ENCODE peak calls at places on chromosomes 2 and 18, in eight cellular contexts. N, L, O, V, H, Z, K and R are unnamed samples.

GRCh38 chr2:70088508-70089219 is 1.4 kb downstream of the PCBP1 start:
- DNase-seq in N (peak; percentile 45), L (peak; percentile 44), O (no peak), V (no peak), H (no peak), Z (no peak), K (peak; percentile 6), R (no peak)

GRCh38 chr2:118309201-118310015 is 221.1 kb downstream of the INSIG2 start:
- DNase-seq in N (no peak), L (no peak), O (no peak), V (no peak), H (no peak), Z (no peak), K (no peak), R (peak; percentile 14)

GRCh38 chr2:8566788-8567468 is 114.9 kb upstream of the ID2 start:
- DNase-seq in N (no peak), L (no peak), O (no peak), V (no peak), H (no peak), Z (no peak), K (no peak), R (no peak)

GRCh38 chr2:7418343-7418742 is 501.1 kb downstream of the RNF144A start:
- DNase-seq in N (no peak), L (no peak), O (no peak), V (no peak), H (no peak), Z (no peak), K (no peak), R (peak; percentile 21)

GRCh38 chr18:14768241-14768640 is 20.3 kb downstream of the ANKRD30B start:
- DNase-seq in N (no peak), L (no peak), O (no peak), V (no peak), H (no peak), Z (no peak), K (no peak), R (no peak)

GRCh38 chr18:25177631-25178030 is 174.3 kb downstream of the ZNF521 start:
- DNase-seq in N (no peak), L (no peak), O (no peak), V (no peak), H (no peak), Z (no peak), K (no peak), R (no peak)

GRCh38 chr18:621181-621580 is 24.4 kb downstream of the CLUL1 start:
- DNase-seq in N (peak; percentile 48), L (no peak), O (no peak), V (no peak), H (no peak), Z (no peak), K (peak; percentile 62), R (peak; percentile 9)

GRCh38 chr2:200042944-200043343 is 87.6 kb downstream of the MAIP1 start:
- DNase-seq in N (peak; percentile 78), L (no peak), O (no peak), V (no peak), H (no peak), Z (peak; percentile 53), K (peak; percentile 89), R (no peak)

GRCh38 chr2:181309576-181309975 is 147.6 kb upstream of the ITGA4 start:
- DNase-seq in N (no peak), L (no peak), O (no peak), V (peak; percentile 30), H (no peak), Z (no peak), K (no peak), R (no peak)

GRCh38 chr2:23549051-23549450 is 164.1 kb downstream of the KLHL29 start:
- DNase-seq in N (peak; percentile 27), L (no peak), O (no peak), V (no peak), H (no peak), Z (no peak), K (no peak), R (no peak)

GRCh38 chr2:8626572-8626971 is 55.3 kb upstream of the ID2 start:
- DNase-seq in N (no peak), L (no peak), O (no peak), V (no peak), H (no peak), Z (no peak), K (no peak), R (no peak)

GRCh38 chr2:96527052-96527964 is 9.2 kb upstream of the ARID5A start:
- DNase-seq in N (peak; percentile 33), L (peak; percentile 56), O (peak; percentile 68), V (peak; percentile 84), H (no peak), Z (no peak), K (peak; percentile 18), R (peak; percentile 76)

GRCh38 chr2:1601471-1602358 is 142.6 kb downstream of the PXDN start:
- DNase-seq in N (no peak), L (no peak), O (no peak), V (no peak), H (no peak), Z (no peak), K (no peak), R (no peak)

GRCh38 chr18:78126106-78126505 is 853.5 kb upstream of the SALL3 start:
- DNase-seq in N (no peak), L (no peak), O (no peak), V (no peak), H (no peak), Z (no peak), K (no peak), R (no peak)

GRCh38 chr2:105032476-105032875 is 5.4 kb upstream of the MRPS9 start:
- DNase-seq in N (no peak), L (no peak), O (no peak), V (no peak), H (no peak), Z (no peak), K (no peak), R (no peak)

DNA sequence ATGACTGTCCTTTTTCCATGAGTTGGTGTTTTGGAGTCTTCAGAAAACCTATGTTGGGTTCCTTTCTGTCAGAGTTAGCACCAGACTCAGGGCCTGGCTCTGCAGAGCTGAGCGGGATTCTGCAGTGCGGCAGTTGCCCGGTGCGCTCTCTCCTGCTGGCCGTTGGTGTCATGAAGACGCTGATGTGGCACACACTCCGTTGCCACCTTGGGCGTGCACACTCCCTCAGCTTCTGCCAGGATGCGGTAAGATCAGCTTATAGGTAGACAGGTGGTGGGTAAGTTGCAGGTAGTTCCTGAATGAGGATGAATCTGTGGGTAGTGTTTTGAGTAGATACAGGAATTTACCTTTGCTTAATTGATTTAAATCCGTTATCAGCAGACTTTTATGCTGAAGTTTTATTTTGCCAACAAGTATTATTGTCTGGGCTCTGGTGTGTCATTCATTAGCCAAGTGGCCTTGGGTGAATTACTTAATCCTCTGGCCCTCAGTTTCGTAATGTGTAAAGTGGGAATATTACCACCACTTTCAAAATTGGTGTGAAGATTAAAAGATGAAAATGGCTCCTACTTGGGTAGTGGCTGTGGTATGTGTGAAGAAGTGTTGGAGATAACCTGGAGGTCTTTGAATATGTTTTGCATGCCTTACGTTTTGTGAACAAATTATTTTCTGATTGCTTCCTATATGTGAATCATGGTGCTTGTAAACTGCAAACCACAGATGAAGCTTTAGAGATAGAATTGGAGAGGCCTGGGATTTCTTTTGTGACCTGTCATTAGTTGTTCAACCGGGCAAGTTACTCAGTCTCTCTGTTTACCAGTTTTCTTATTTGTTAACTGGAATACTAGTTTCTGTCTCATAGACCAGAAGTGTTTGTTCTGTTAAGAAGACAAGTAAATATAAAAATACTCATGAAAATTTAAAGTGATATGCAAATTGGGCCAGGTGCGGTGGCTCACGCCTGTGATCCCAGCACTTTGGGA is 27.0 kb downstream of the DGKD start:
- DNase-seq in N (no peak), L (no peak), O (no peak), V (no peak), H (no peak), Z (peak; percentile 24), K (no peak), R (no peak)
- H3K4me1 ChIP-seq in N (peaks cover 3% of the 10 kb centered on the region), L (peaks cover 2% of the 10 kb centered on the region), O (no peaks in the 10 kb centered on the region), V (peaks cover 30% of the 10 kb centered on the region), H (peaks cover 3% of the 10 kb centered on the region), Z (peaks cover 13% of the 10 kb centered on the region), K (peaks cover 6% of the 10 kb centered on the region), R (peaks cover 26% of the 10 kb centered on the region)

GRCh38 chr2:215015421-215015820 is 123.0 kb downstream of the ABCA12 start:
- DNase-seq in N (no peak), L (no peak), O (no peak), V (no peak), H (no peak), Z (no peak), K (no peak), R (no peak)

GRCh38 chr2:215010390-215010789 is 128.0 kb downstream of the ABCA12 start:
- DNase-seq in N (no peak), L (peak; percentile 24), O (no peak), V (no peak), H (no peak), Z (no peak), K (no peak), R (no peak)
- H3K27me3 ChIP-seq in N (no peaks in the 10 kb centered on the region), L (no peaks in the 10 kb centered on the region), O (no peaks in the 10 kb centered on the region), V (no peaks in the 10 kb centered on the region), H (no peaks in the 10 kb centered on the region), Z (no peaks in the 10 kb centered on the region), K (no peaks in the 10 kb centered on the region), R (no peaks in the 10 kb centered on the region)

GRCh38 chr2:97713296-97714083 is at the start of gene ZAP70:
- DNase-seq in N (no peak), L (no peak), O (no peak), V (no peak), H (no peak), Z (no peak), K (no peak), R (no peak)

GRCh38 chr2:97714084-97714949 is 941 bp downstream of the ZAP70 start:
- DNase-seq in N (no peak), L (no peak), O (no peak), V (no peak), H (no peak), Z (peak; percentile 56), K (no peak), R (no peak)

GRCh38 chr2:97711394-97711711 is 2.0 kb upstream of the ZAP70 start:
- DNase-seq in N (no peak), L (no peak), O (no peak), V (no peak), H (no peak), Z (no peak), K (no peak), R (no peak)

GRCh38 chr2:97714950-97715652 is 1.7 kb downstream of the ZAP70 start:
- DNase-seq in N (no peak), L (no peak), O (no peak), V (no peak), H (no peak), Z (no peak), K (no peak), R (no peak)

DNA sequence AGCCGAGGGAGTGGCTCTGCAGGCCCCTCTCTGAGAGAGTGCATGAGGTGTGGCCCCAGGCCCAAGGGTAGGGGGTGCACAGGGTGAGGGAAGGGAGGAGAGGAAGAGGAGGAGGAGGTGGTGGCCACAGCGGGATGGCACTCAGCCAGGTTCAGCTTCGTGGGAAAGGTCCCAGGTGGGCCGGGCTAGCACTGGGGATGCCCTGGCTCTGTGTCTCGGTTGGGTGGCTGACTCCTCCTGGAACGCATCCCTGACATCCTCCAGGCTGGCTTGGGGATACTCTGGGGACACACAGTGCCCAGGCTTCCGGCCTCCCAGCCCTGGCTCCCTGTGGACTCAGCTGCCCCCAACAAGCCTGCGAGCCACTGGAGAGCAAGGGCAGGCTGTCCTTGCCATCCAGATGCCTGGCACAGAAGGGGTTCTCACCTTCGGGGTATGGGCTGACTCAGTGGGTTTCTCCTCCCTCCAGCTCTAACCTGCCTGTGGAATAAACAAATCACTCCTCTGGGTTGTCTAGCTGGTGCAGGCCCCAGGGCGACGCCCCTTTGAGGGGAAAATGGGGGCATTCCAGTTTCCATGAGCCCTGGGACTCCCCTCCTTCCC is 582 bp upstream of the ZAP70 start:
- DNase-seq in N (no peak), L (no peak), O (no peak), V (no peak), H (no peak), Z (no peak), K (no peak), R (no peak)
- H3K4me2 ChIP-seq in N (no peak overlapping the region), L (no peak overlapping the region), O (no peak overlapping the region), V (no peak overlapping the region), H (no peak overlapping the region), Z (no peak overlapping the region), K (no peak overlapping the region), R (no peak overlapping the region)

GRCh38 chr2:47892338-47892730 is 14.0 kb downstream of the FBXO11 start:
- DNase-seq in N (no peak), L (no peak), O (no peak), V (no peak), H (no peak), Z (no peak), K (no peak), R (no peak)
- H3K4me1 ChIP-seq in N (peaks cover 3% of the 10 kb centered on the region), L (peaks cover 7% of the 10 kb centered on the region), O (peaks cover 32% of the 10 kb centered on the region), V (peaks cover 8% of the 10 kb centered on the region), H (no peaks in the 10 kb centered on the region), Z (peaks cover 16% of the 10 kb centered on the region), K (peaks cover 6% of the 10 kb centered on the region), R (no peaks in the 10 kb centered on the region)